ENCODE peak calls at places on chromosomes 7 and 10, in five cellular contexts. I, G, V, D and K are unnamed samples. For H3K4me1 and H3K36me3, the result is how much of the 10 kb centered on the place peaks cover.

GRCh38 chr10:117165557-117166419 is 27.7 kb upstream of the VAX1 start:
- DNase-seq in V (no peak), G (no peak), D (peak), I (peak), K (peak)

GRCh38 chr10:93300518-93300917 is 181.6 kb downstream of the MYOF start:
- DNase-seq in G (no peak), I (no peak), D (no peak), V (no peak), K (no peak)

GRCh38 chr10:132707121-132707775 is 78.7 kb downstream of the NKX6-2 start:
- DNase-seq in G (peak), V (no peak), I (peak), D (no peak), K (peak)

GRCh38 chr10:78634835-78635234 is 433.9 kb upstream of the ZMIZ1 start:
- DNase-seq in V (no peak), G (no peak), I (no peak), D (no peak), K (no peak)

GRCh38 chr7:158950914-158951635 is 94.7 kb downstream of the DYNC2I1 start:
- DNase-seq in G (no peak), D (no peak), I (no peak), V (no peak), K (no peak)

GRCh38 chr7:143519411-143520131 is 41.9 kb downstream of the TAS2R41 start:
- DNase-seq in V (no peak), I (no peak), D (peak), G (no peak), K (no peak)

GRCh38 chr10:69222157-69223027 is 2.3 kb downstream of the HKDC1 start:
- DNase-seq in I (no peak), G (peak), D (peak), V (peak), K (peak)

GRCh38 chr10:30034433-30035137 is 24.8 kb downstream of the JCAD start:
- DNase-seq in V (no peak), D (no peak), G (no peak), I (no peak), K (no peak)

GRCh38 chr7:75638607-75639070 is 100.1 kb downstream of the HIP1 start:
- DNase-seq in I (peak), V (no peak), G (peak), D (peak), K (no peak)

GRCh38 chr7:65251851-65252620 is 121.6 kb upstream of the ZNF92 start:
- DNase-seq in V (peak), G (peak), I (peak), D (peak), K (peak)

GRCh38 chr7:86913709-86914108 is 145.7 kb downstream of the ELAPOR2 start:
- DNase-seq in G (no peak), I (no peak), V (no peak), D (no peak), K (no peak)

GRCh38 chr7:121793716-121794115 is 79.2 kb upstream of the PTPRZ1 start:
- DNase-seq in G (no peak), D (peak), I (no peak), V (no peak), K (no peak)

GRCh38 chr10:29514306-29514705 is 120.5 kb downstream of the SVIL start:
- DNase-seq in D (no peak), G (no peak), I (no peak), V (no peak), K (no peak)

GRCh38 chr10:30432631-30433285 is 1.2 kb upstream of the MAP3K8 start:
- DNase-seq in G (peak), I (peak), D (peak), V (no peak), K (peak)

GRCh38 chr7:21819048-21819447 is 126.7 kb downstream of the CDCA7L start:
- DNase-seq in D (no peak), G (no peak), I (no peak), V (no peak), K (no peak)

GRCh38 chr7:27914409-27914808 is 174.4 kb downstream of the TAX1BP1 start:
- DNase-seq in D (no peak), V (no peak), G (no peak), I (no peak), K (no peak)

GRCh38 chr10:3693031-3693714 is 91.8 kb downstream of the KLF6 start:
- DNase-seq in V (no peak), G (no peak), I (no peak), D (no peak), K (no peak)

GRCh38 chr10:123389520-123389919 is 235.3 kb downstream of the BUB3 start:
- DNase-seq in V (no peak), G (no peak), I (no peak), D (no peak), K (no peak)

GRCh38 chr10:123390874-123391273 is 236.7 kb downstream of the BUB3 start:
- DNase-seq in I (no peak), G (no peak), D (no peak), V (no peak), K (no peak)

GRCh38 chr10:123392182-123392930 is 238.2 kb downstream of the BUB3 start:
- DNase-seq in I (no peak), G (no peak), V (peak), D (no peak), K (no peak)

GRCh38 chr10:123391275-123392028 is 237.2 kb downstream of the BUB3 start:
- DNase-seq in I (no peak), D (no peak), V (no peak), G (no peak), K (no peak)

DNA sequence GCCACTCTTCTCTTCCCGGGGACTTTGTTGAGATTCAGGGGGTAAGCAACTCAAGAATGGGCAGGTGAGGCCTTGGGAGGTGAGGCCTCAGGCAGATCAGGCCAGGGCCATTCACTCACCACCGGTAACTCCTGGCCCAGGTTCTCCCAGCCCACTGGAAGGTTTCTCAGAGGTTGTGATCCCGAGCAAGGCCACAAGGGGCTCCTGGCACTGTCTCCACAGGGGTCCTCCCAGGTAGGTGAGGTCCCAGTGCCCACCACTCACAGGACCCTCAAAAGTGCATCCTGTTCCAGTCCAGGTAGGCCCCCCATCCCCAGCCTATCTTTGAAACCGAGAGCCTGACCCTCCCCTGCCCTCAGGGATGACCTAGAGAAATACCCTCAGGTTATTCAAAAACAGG is 236.1 kb downstream of the BUB3 start:
- DNase-seq in V (no peak), G (no peak), D (no peak), I (no peak), K (no peak)
- H3K4me1 ChIP-seq in V (under half), G (under half), D (under half), I (under half), K (under half)

GRCh38 chr7:5213286-5213645 is 23.2 kb downstream of the WIPI2 start:
- DNase-seq in V (no peak), D (no peak), G (no peak), I (no peak), K (no peak)
- H3K36me3 ChIP-seq in V (half or more), D (under half), G (under half), I (under half), K (under half)

GRCh38 chr10:17031656-17032630 is 97.7 kb downstream of the CUBN start:
- DNase-seq in G (no peak), I (no peak), V (no peak), D (no peak), K (no peak)

GRCh38 chr10:17029581-17030271 is 99.9 kb downstream of the CUBN start:
- DNase-seq in I (no peak), V (no peak), D (peak), G (peak), K (no peak)

GRCh38 chr10:17028843-17029580 is 100.6 kb downstream of the CUBN start:
- DNase-seq in D (no peak), I (no peak), G (no peak), V (no peak), K (no peak)

GRCh38 chr10:17035446-17035845 is 94.2 kb downstream of the CUBN start:
- DNase-seq in D (no peak), V (no peak), I (no peak), G (no peak), K (no peak)

GRCh38 chr10:17033529-17034250 is 95.9 kb downstream of the CUBN start:
- DNase-seq in D (no peak), V (no peak), I (no peak), G (no peak), K (no peak)
- H3K4me1 ChIP-seq in D (under half), V (under half), I (under half), G (under half), K (under half)

GRCh38 chr7:134948246-134948645 is 38.1 kb upstream of the AGBL3 start:
- DNase-seq in G (no peak), V (no peak), I (no peak), D (no peak), K (no peak)
- H3K36me3 ChIP-seq in G (under half), V (under half), I (under half), D (under half), K (under half)

GRCh38 chr10:11158080-11158479 is 140.4 kb downstream of the CELF2 start:
- DNase-seq in G (no peak), V (no peak), I (no peak), D (no peak), K (no peak)
- H3K4me1 ChIP-seq in G (under half), V (under half), I (under half), D (under half), K (under half)

GRCh38 chr7:73537051-73537450 is 15.0 kb upstream of the BAZ1B start:
- DNase-seq in I (no peak), D (no peak), V (no peak), G (no peak), K (no peak)
- H3K36me3 ChIP-seq in I (under half), D (under half), V (half or more), G (under half), K (under half)